ENCODE peak calls at places on chromosomes 16 and 17, in six cellular contexts. L is AG08395, U is mucosa of descending colon, I is HEK293T, D is body of pancreas, Y is globus pallidus. B is an unnamed sample.

GRCh38 chr17:4607773-4608187 is 23.5 kb downstream of the SMTNL2 start:
- DNase-seq in L (peak), I (peak), Y (peak), D (peak), U (peak), B (no peak)

GRCh38 chr17:806346-807145 is 24.4 kb downstream of the MRM3 start:
- DNase-seq in L (no peak), U (no peak), D (no peak), Y (no peak), I (no peak), B (no peak)

GRCh38 chr16:12287796-12288536 is 311.4 kb downstream of the SNX29 start:
- DNase-seq in D (no peak), Y (no peak), L (no peak), I (no peak), U (no peak), B (no peak)

GRCh38 chr17:48645639-48646182 is 19.6 kb upstream of the HOXB9 start:
- DNase-seq in D (no peak), U (peak), I (no peak), Y (no peak), L (no peak), B (no peak)

GRCh38 chr17:5545051-5545987 is 39.0 kb downstream of the NLRP1 start:
- DNase-seq in Y (no peak), I (peak), L (no peak), D (no peak), U (no peak), B (no peak)

GRCh38 chr17:4393806-4394205 is 27.3 kb upstream of the UBE2G1 start:
- DNase-seq in I (no peak), L (no peak), U (no peak), D (no peak), Y (no peak), B (no peak)

GRCh38 chr16:26531290-26531730 is 535.4 kb upstream of the C16orf82 start:
- DNase-seq in Y (no peak), U (no peak), L (no peak), I (no peak), D (no peak), B (no peak)

GRCh38 chr17:57517216-57517518 is 227.9 kb downstream of the CCDC182 start:
- DNase-seq in I (no peak), U (no peak), Y (no peak), D (no peak), L (no peak), B (no peak)

GRCh38 chr17:32929288-32929574 is 1.3 kb downstream of the TMEM98 start:
- DNase-seq in I (no peak), Y (no peak), L (no peak), D (no peak), U (no peak), B (no peak)

GRCh38 chr17:2192367-2193028 is 111.1 kb downstream of the SMG6 start:
- DNase-seq in Y (no peak), L (peak), I (no peak), U (peak), D (peak), B (no peak)

B was measured in NCI-H446 treated with DMSO at 0.1 percent for 48 hours.